ENCODE peak calls at places on chromosomes 7 and 10, in eight cellular contexts. One of them, this sample, is unnamed.

GRCh38 chr10:63522129-63522687 is 1.0 kb downstream of the REEP3 start:
- DNase-seq in cardiac muscle cell: no peak
- DNase-seq in tibial artery: no peak
- DNase-seq in psoas muscle: no peak
- DNase-seq in AG04450: no peak
- DNase-seq in A549: peak
- DNase-seq in WERI-Rb-1: no peak
- DNase-seq in PC-9: peak
- DNase-seq in this sample: no peak

GRCh38 chr7:16787141-16787540 is 17.7 kb downstream of the AGR2 start:
- DNase-seq in tibial artery: no peak
- DNase-seq in A549: no peak
- DNase-seq in psoas muscle: no peak
- DNase-seq in AG04450: no peak
- DNase-seq in WERI-Rb-1: no peak
- DNase-seq in PC-9: no peak
- DNase-seq in cardiac muscle cell: no peak
- DNase-seq in this sample: no peak

GRCh38 chr10:48806282-48806681 is 121.6 kb downstream of the WDFY4 start:
- DNase-seq in AG04450: no peak
- DNase-seq in cardiac muscle cell: no peak
- DNase-seq in psoas muscle: no peak
- DNase-seq in WERI-Rb-1: no peak
- DNase-seq in PC-9: no peak
- DNase-seq in A549: no peak
- DNase-seq in tibial artery: no peak
- DNase-seq in this sample: no peak

GRCh38 chr10:119305860-119306513 is 98.6 kb downstream of the GRK5 start:
- DNase-seq in WERI-Rb-1: no peak
- DNase-seq in AG04450: peak
- DNase-seq in A549: peak
- DNase-seq in PC-9: peak
- DNase-seq in tibial artery: peak
- DNase-seq in cardiac muscle cell: no peak
- DNase-seq in psoas muscle: peak
- DNase-seq in this sample: peak

GRCh38 chr10:76736392-76736791 is 901.2 kb downstream of the KCNMA1 start:
- DNase-seq in tibial artery: no peak
- DNase-seq in cardiac muscle cell: no peak
- DNase-seq in A549: no peak
- DNase-seq in PC-9: no peak
- DNase-seq in AG04450: no peak
- DNase-seq in psoas muscle: no peak
- DNase-seq in WERI-Rb-1: peak
- DNase-seq in this sample: no peak

GRCh38 chr7:17436126-17436525 is 137.7 kb downstream of the AHR start:
- DNase-seq in AG04450: no peak
- DNase-seq in A549: no peak
- DNase-seq in WERI-Rb-1: no peak
- DNase-seq in PC-9: no peak
- DNase-seq in tibial artery: no peak
- DNase-seq in cardiac muscle cell: no peak
- DNase-seq in psoas muscle: no peak
- DNase-seq in this sample: no peak

GRCh38 chr10:12177642-12178041 is 18.0 kb downstream of the NUDT5 start:
- DNase-seq in WERI-Rb-1: no peak
- DNase-seq in AG04450: no peak
- DNase-seq in psoas muscle: no peak
- DNase-seq in A549: no peak
- DNase-seq in PC-9: no peak
- DNase-seq in cardiac muscle cell: no peak
- DNase-seq in tibial artery: no peak
- DNase-seq in this sample: no peak

GRCh38 chr7:20206104-20206896 is 10.9 kb downstream of the MACC1 start:
- DNase-seq in PC-9: peak
- DNase-seq in A549: no peak
- DNase-seq in psoas muscle: no peak
- DNase-seq in AG04450: no peak
- DNase-seq in cardiac muscle cell: no peak
- DNase-seq in tibial artery: no peak
- DNase-seq in WERI-Rb-1: no peak
- DNase-seq in this sample: no peak

GRCh38 chr7:2112261-2113203 is 120.2 kb downstream of the MAD1L1 start:
- DNase-seq in WERI-Rb-1: no peak
- DNase-seq in A549: no peak
- DNase-seq in PC-9: no peak
- DNase-seq in tibial artery: no peak
- DNase-seq in psoas muscle: no peak
- DNase-seq in AG04450: no peak
- DNase-seq in cardiac muscle cell: no peak
- DNase-seq in this sample: no peak

GRCh38 chr10:131231323-131231964 is 80.1 kb downstream of the TCERG1L start:
- DNase-seq in tibial artery: no peak
- DNase-seq in A549: no peak
- DNase-seq in PC-9: no peak
- DNase-seq in psoas muscle: no peak
- DNase-seq in WERI-Rb-1: no peak
- DNase-seq in cardiac muscle cell: no peak
- DNase-seq in AG04450: no peak
- DNase-seq in this sample: no peak

DNA sequence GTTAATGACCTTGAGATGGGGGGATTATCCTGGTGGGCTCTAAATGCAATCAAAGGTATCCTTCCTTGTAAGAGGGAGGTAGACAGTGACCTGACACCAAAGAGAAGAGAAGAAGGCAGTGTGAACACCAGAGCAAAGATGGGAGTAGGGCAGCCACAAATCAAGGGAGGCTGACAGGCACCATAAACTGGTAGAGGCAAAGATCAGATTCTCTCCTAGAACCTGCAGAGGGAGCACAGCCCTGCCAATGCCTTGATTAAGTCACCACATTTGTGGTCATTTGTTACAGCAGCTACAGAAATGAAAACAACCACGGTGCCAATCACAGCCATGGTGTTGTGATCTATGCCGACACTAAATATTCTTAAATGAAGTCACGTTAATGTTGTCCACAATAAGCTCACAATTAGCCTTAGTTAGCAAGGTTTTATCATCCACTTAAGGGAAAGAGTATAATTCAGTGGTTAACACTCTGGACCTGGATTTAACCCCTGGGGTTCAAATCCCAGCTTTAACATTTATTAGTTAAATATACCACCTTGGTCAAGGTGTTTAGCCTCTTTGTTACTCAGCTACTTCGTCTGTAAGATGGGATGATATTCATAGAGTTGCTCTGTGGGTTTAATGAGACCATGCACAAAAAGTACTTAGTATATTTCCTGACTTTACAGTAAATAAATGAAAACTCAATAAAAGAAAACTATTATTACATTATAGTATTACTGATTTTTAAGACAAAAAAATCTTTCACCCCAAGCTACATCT is 70.8 kb downstream of the SGMS1 start:
- DNase-seq in cardiac muscle cell: no peak
- DNase-seq in AG04450: no peak
- DNase-seq in WERI-Rb-1: peak
- DNase-seq in PC-9: no peak
- DNase-seq in tibial artery: no peak
- DNase-seq in psoas muscle: no peak
- DNase-seq in A549: no peak
- DNase-seq in this sample: no peak
- TF ChIP-seq CTCF in cardiac muscle cell: peak
- TF ChIP-seq CTCF in AG04450: peak
- TF ChIP-seq CTCF in WERI-Rb-1: peak
- TF ChIP-seq CTCF in PC-9: no peak
- TF ChIP-seq CTCF in tibial artery: peak
- TF ChIP-seq CTCF in psoas muscle: peak
- TF ChIP-seq CTCF in A549: peak
- TF ChIP-seq CTCF in this sample: peak

GRCh38 chr7:150963707-150964559 is 14.2 kb downstream of the KCNH2 start:
- DNase-seq in A549: no peak
- DNase-seq in psoas muscle: peak
- DNase-seq in tibial artery: no peak
- DNase-seq in AG04450: no peak
- DNase-seq in WERI-Rb-1: no peak
- DNase-seq in PC-9: no peak
- DNase-seq in cardiac muscle cell: no peak
- DNase-seq in this sample: no peak

GRCh38 chr7:150962743-150963399 is 15.2 kb downstream of the KCNH2 start:
- DNase-seq in AG04450: no peak
- DNase-seq in tibial artery: no peak
- DNase-seq in cardiac muscle cell: peak
- DNase-seq in A549: peak
- DNase-seq in PC-9: no peak
- DNase-seq in psoas muscle: peak
- DNase-seq in WERI-Rb-1: peak
- DNase-seq in this sample: no peak

GRCh38 chr7:150959739-150960734 is 18.1 kb downstream of the KCNH2 start:
- DNase-seq in tibial artery: no peak
- DNase-seq in A549: no peak
- DNase-seq in AG04450: no peak
- DNase-seq in PC-9: no peak
- DNase-seq in psoas muscle: no peak
- DNase-seq in WERI-Rb-1: no peak
- DNase-seq in cardiac muscle cell: no peak
- DNase-seq in this sample: no peak

GRCh38 chr7:150961510-150962284 is 16.4 kb downstream of the KCNH2 start:
- DNase-seq in AG04450: no peak
- DNase-seq in WERI-Rb-1: no peak
- DNase-seq in tibial artery: no peak
- DNase-seq in cardiac muscle cell: no peak
- DNase-seq in PC-9: no peak
- DNase-seq in A549: no peak
- DNase-seq in psoas muscle: peak
- DNase-seq in this sample: no peak

DNA sequence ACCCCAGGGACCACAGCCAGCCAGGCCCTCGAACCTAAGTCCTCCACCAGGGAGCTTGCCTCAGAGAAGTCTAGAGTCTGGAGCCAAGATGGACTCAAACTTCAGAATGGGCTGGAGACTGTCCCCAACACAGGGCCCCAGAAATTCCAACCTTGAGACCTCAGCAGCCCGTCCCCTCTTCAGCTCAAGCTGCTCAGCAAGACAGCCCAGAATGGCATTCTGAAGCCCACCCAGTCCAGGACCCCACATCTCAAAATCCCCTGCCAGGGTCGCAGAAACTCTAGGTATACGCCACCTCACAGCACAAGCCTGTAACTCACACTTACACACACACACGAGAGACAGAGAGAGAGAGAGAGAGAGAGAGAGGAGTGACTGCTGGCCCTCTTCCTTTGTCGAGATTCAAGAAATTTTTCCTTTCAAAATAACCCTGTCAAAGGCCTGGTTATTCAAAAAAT is 15.8 kb downstream of the KCNH2 start:
- DNase-seq in cardiac muscle cell: no peak
- DNase-seq in psoas muscle: no peak
- DNase-seq in tibial artery: no peak
- DNase-seq in A549: no peak
- DNase-seq in WERI-Rb-1: no peak
- DNase-seq in AG04450: no peak
- DNase-seq in PC-9: no peak
- DNase-seq in this sample: no peak
- H3K27ac ChIP-seq in cardiac muscle cell: peak
- H3K27ac ChIP-seq in psoas muscle: no peak
- H3K27ac ChIP-seq in tibial artery: peak
- H3K27ac ChIP-seq in A549: no peak
- H3K27ac ChIP-seq in WERI-Rb-1: peak
- H3K27ac ChIP-seq in AG04450: peak
- H3K27ac ChIP-seq in PC-9: no peak
- H3K27ac ChIP-seq in this sample: no peak

DNA sequence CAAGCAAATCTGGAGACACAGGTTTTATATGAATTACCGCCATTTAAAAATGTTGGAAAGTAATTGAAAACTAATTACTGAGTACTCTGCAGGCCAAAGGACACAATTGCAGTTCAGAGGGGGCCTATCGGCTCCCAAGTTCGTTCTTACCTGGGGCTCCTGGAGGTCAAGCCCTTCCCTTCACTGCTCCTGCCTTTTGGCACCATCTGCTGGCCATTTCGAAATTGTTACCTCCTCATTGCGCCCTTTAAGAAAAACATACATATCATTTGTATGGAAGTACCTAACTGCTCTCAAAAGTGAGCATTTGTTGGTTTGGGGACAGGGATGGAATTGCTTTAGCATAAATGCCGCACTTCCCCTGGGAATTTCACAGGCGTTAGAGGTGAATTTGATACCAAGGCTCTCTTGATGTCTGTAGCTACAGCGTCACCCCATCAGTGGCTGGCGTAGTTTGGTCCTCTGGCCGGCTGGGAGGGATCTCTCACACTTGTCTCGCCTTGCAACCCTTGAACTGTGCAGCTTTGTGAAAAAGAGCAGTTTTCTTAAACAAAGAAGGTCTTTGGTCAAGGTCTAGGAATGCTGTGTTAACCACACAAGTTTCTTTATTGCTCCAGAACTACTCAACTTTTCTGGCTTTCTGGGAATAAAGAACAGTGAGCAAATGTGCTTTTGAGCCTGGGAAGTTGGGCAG is 219.9 kb downstream of the ARHGAP21 start:
- DNase-seq in tibial artery: no peak
- DNase-seq in A549: peak
- DNase-seq in WERI-Rb-1: peak
- DNase-seq in cardiac muscle cell: peak
- DNase-seq in AG04450: peak
- DNase-seq in PC-9: no peak
- DNase-seq in psoas muscle: no peak
- DNase-seq in this sample: no peak
- TF ChIP-seq CTCF in tibial artery: no peak
- TF ChIP-seq CTCF in A549: peak
- TF ChIP-seq CTCF in WERI-Rb-1: peak
- TF ChIP-seq CTCF in cardiac muscle cell: peak
- TF ChIP-seq CTCF in AG04450: peak
- TF ChIP-seq CTCF in PC-9: peak
- TF ChIP-seq CTCF in psoas muscle: peak
- TF ChIP-seq CTCF in this sample: peak

DNA sequence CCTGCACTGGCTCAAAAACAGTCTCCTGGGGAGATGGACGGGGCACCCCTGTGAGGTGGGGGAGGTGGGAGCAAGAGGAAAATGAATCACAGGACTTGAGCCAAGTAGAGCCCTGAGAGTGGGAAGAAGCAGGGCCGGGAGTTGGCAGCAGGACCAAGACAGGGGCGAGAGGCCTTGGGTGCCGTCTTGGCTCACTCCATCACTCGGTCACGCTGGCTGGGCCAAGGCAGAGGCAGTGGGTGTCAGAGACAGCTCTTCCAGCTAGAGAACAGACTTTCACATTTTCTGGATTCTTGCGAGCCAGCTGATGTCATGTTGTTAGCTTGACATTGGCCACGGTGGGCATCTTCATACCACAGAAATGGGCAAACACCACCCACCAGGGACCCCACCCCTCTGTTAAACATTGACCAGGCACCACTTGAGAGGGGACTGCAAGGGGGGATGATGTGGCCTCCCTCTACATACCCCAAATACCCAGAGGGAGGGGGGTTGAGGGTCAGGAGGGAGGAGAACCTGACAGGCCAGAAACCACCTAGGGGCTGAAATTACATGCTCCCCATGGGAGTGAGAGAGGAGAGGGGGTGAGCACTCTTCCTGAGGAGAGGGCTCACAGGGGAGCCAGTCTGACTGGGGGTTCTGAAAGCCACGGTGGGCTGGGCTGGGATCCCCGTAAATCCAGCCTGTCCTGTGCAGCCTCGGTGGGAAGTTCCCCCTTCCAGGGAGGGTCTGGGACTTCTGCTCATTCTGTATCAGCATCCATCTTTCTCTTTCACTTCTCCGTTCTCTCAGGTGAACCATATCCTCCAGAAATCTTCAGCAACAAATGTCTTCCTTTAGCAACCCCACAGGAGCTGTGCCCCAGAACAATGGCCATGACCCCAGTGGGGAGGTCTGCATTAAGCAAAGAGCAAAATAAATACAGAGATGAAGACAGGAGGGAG is 19.6 kb downstream of the CAMK2B start:
- DNase-seq in psoas muscle: no peak
- DNase-seq in tibial artery: peak
- DNase-seq in AG04450: no peak
- DNase-seq in PC-9: no peak
- DNase-seq in cardiac muscle cell: no peak
- DNase-seq in A549: no peak
- DNase-seq in WERI-Rb-1: no peak
- DNase-seq in this sample: no peak
- H3K27ac ChIP-seq in psoas muscle: no peak
- H3K27ac ChIP-seq in tibial artery: no peak
- H3K27ac ChIP-seq in AG04450: no peak
- H3K27ac ChIP-seq in PC-9: no peak
- H3K27ac ChIP-seq in cardiac muscle cell: no peak
- H3K27ac ChIP-seq in A549: no peak
- H3K27ac ChIP-seq in WERI-Rb-1: peak
- H3K27ac ChIP-seq in this sample: no peak

This sample was measured in thoracic aorta.